ENCODE peak calls at places on chromosome 7, in four cellular contexts. X is uterus, H is lower lobe of right lung, Z is MM.1S. I is an unnamed sample. For H3K4me1, the result is how much of the 10 kb centered on the place peaks cover.

GRCh38 chr7:159008417-159008816 is 136.2 kb downstream of the VIPR2 start:
- DNase-seq in X (no peak), H (no peak), Z (no peak), I (no peak)

GRCh38 chr7:49264530-49264929 is 340.2 kb downstream of the CDC14C start:
- DNase-seq in X (no peak), H (no peak), Z (no peak), I (no peak)

GRCh38 chr7:30683839-30684238 is 1.6 kb upstream of the CRHR2 start:
- DNase-seq in X (no peak), H (no peak), Z (no peak), I (no peak)

GRCh38 chr7:84913731-84914130 is 273.1 kb downstream of the SEMA3D start:
- DNase-seq in X (no peak), H (no peak), Z (no peak), I (no peak)

GRCh38 chr7:75743455-75743859 is 4.7 kb upstream of the HIP1 start:
- DNase-seq in X (peak), H (no peak), Z (no peak), I (no peak)

GRCh38 chr7:90946711-90947501 is 317.3 kb upstream of the FZD1 start:
- DNase-seq in X (no peak), H (no peak), Z (no peak), I (no peak)

GRCh38 chr7:131189488-131189887 is 138.2 kb upstream of the MKLN1 start:
- DNase-seq in X (no peak), H (no peak), Z (no peak), I (no peak)

GRCh38 chr7:101681170-101682007 is 52.3 kb upstream of the MYL10 start:
- DNase-seq in X (peak), H (no peak), Z (no peak), I (no peak)

GRCh38 chr7:20114463-20114862 is 102.7 kb downstream of the MACC1 start:
- DNase-seq in X (no peak), H (no peak), Z (peak), I (no peak)

GRCh38 chr7:139588632-139589031 is 65.1 kb downstream of the CLEC2L start:
- DNase-seq in X (peak), H (no peak), Z (no peak), I (no peak)

GRCh38 chr7:74455933-74456332 is 2.2 kb downstream of the GTF2IRD1 start:
- DNase-seq in X (no peak), H (no peak), Z (no peak), I (peak)

GRCh38 chr7:113912881-113913280 is 5.9 kb downstream of the PPP1R3A start:
- DNase-seq in X (no peak), H (no peak), Z (no peak), I (no peak)

GRCh38 chr7:78323118-78323517 is 524.5 kb downstream of the PHTF2 start:
- DNase-seq in X (no peak), H (no peak), Z (no peak), I (no peak)

GRCh38 chr7:22718911-22719420 is 8.0 kb upstream of the IL6 start:
- DNase-seq in X (no peak), H (no peak), Z (no peak), I (no peak)

GRCh38 chr7:111587126-111587525 is 24.8 kb upstream of the IMMP2L start:
- DNase-seq in X (no peak), H (no peak), Z (no peak), I (no peak)

GRCh38 chr7:16046045-16046444 is 359.6 kb upstream of the MEOX2 start:
- DNase-seq in X (no peak), H (no peak), Z (no peak), I (no peak)

GRCh38 chr7:155878674-155879073 is 66.4 kb upstream of the SHH start:
- DNase-seq in X (no peak), H (peak), Z (no peak), I (no peak)

GRCh38 chr7:133052357-133052756 is 29.5 kb downstream of the CHCHD3 start:
- DNase-seq in X (no peak), H (no peak), Z (no peak), I (no peak)

GRCh38 chr7:26042237-26042636 is 109.8 kb upstream of the NFE2L3 start:
- DNase-seq in X (no peak), H (no peak), Z (no peak), I (no peak)

GRCh38 chr7:27211694-27212316 is 11.9 kb upstream of the HOXA13 start:
- DNase-seq in X (no peak), H (no peak), Z (no peak), I (no peak)

GRCh38 chr7:151233111-151233701 is 923 bp downstream of the CHPF2 start:
- DNase-seq in X (no peak), H (no peak), Z (peak), I (peak)

GRCh38 chr7:124497209-124497608 is 268.4 kb downstream of the GPR37 start:
- DNase-seq in X (no peak), H (no peak), Z (no peak), I (no peak)

GRCh38 chr7:20220293-20220755 is 3.1 kb upstream of the MACC1 start:
- DNase-seq in X (no peak), H (no peak), Z (peak), I (no peak)

GRCh38 chr7:28956608-28957063 is 1.5 kb downstream of the TRIL start:
- DNase-seq in X (peak), H (peak), Z (no peak), I (peak)
- H3K4me3 ChIP-seq in X (peak), H (peak), Z (peak), I (no peak)

GRCh38 chr7:47543056-47543455 is 38.9 kb downstream of the TNS3 start:
- DNase-seq in X (no peak), H (no peak), Z (no peak), I (no peak)

GRCh38 chr7:47544416-47544815 is 37.5 kb downstream of the TNS3 start:
- DNase-seq in X (no peak), H (no peak), Z (no peak), I (no peak)

GRCh38 chr7:47546171-47546570 is 35.7 kb downstream of the TNS3 start:
- DNase-seq in X (no peak), H (no peak), Z (no peak), I (no peak)

GRCh38 chr7:47542051-47542450 is 39.9 kb downstream of the TNS3 start:
- DNase-seq in X (no peak), H (no peak), Z (no peak), I (no peak)

GRCh38 chr7:47543659-47544058 is 38.3 kb downstream of the TNS3 start:
- DNase-seq in X (no peak), H (no peak), Z (no peak), I (no peak)
- H3K4me1 ChIP-seq in X (under half), H (under half), Z (under half), I (under half)

GRCh38 chr7:5552123-5552522 is 128.5 kb upstream of the TNRC18 start:
- DNase-seq in X (no peak), H (no peak), Z (no peak), I (no peak)

GRCh38 chr7:5559586-5559985 is 136.0 kb upstream of the TNRC18 start:
- DNase-seq in X (no peak), H (no peak), Z (no peak), I (no peak)

GRCh38 chr7:5554287-5554785 is 130.7 kb upstream of the TNRC18 start:
- DNase-seq in X (no peak), H (peak), Z (no peak), I (no peak)

GRCh38 chr7:5553298-5553877 is 129.8 kb upstream of the TNRC18 start:
- DNase-seq in X (no peak), H (peak), Z (no peak), I (peak)

GRCh38 chr7:5557920-5558401 is 134.3 kb upstream of the TNRC18 start:
- DNase-seq in X (peak), H (peak), Z (peak), I (peak)
- H3K4me3 ChIP-seq in X (peak), H (peak), Z (peak), I (peak)

DNA sequence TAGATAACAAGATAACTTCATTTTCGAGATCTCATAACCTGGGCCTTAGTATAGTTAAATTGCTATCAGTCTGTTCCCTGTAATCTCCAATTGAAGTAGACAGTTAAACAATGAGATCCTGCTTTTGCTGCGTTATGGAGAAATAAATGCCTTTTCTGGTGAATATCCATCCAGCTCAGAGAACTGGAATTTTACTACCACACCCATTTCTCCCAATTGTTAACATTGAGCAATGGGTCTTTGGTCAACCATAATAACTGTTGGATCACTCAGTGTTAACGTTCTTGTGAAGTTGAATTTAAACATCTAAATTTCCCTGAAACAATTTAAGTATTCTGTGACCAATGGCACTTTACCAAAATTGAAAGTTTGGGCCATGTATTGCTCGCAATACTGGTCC is 3.0 kb downstream of the CALU start:
- DNase-seq in X (no peak), H (no peak), Z (no peak), I (no peak)
- H3K4me1 ChIP-seq in X (under half), H (half or more), Z (under half), I (under half)

I was measured in small intestine.